ENCODE peak calls at places on chromosomes 16 and 17, in six cellular contexts. K is Panc1, R is heart right ventricle, M is neural progenitor cell, J is HCT116, W is psoas muscle. O is an unnamed sample.

GRCh38 chr17:51298508-51299371 is 38.4 kb downstream of the UTP18 start:
- DNase-seq in K (peak; percentile 18), R (no peak), M (peak; percentile 67), J (peak; percentile 51), W (no peak), O (peak; percentile 19)

GRCh38 chr17:44968225-44969143 is at the start of gene C1QL1:
- DNase-seq in K (no peak), R (peak; percentile 91), M (peak; percentile 98), J (peak; percentile 61), W (peak; percentile 95), O (peak; percentile 98)

GRCh38 chr16:23903001-23903414 is 67.2 kb downstream of the PRKCB start:
- DNase-seq in K (no peak), R (no peak), M (no peak), J (no peak), W (no peak), O (no peak)

GRCh38 chr16:70433456-70434103 is 5.3 kb downstream of the ST3GAL2 start:
- DNase-seq in K (no peak), R (peak; percentile 68), M (no peak), J (no peak), W (peak; percentile 66), O (peak; percentile 70)

GRCh38 chr17:50212121-50212843 is 10.9 kb upstream of the COL1A1 start:
- DNase-seq in K (no peak), R (no peak), M (no peak), J (no peak), W (no peak), O (no peak)

GRCh38 chr17:72432143-72432604 is 311.4 kb downstream of the SOX9 start:
- DNase-seq in K (no peak), R (no peak), M (no peak), J (no peak), W (no peak), O (peak; percentile 78)

GRCh38 chr17:15171433-15172047 is 93.6 kb downstream of the PMP22 start:
- DNase-seq in K (peak; percentile 22), R (peak; percentile 59), M (peak; percentile 79), J (peak; percentile 47), W (peak; percentile 72), O (peak; percentile 57)

GRCh38 chr17:72390675-72391501 is 270.1 kb downstream of the SOX9 start:
- DNase-seq in K (no peak), R (no peak), M (no peak), J (no peak), W (no peak), O (no peak)

GRCh38 chr16:81543571-81543970 is 99.0 kb downstream of the CMIP start:
- DNase-seq in K (no peak), R (no peak), M (no peak), J (no peak), W (no peak), O (no peak)

GRCh38 chr17:78839762-78840529 is 668 bp downstream of the USP36 start:
- DNase-seq in K (no peak), R (no peak), M (peak; percentile 52), J (no peak), W (peak; percentile 73), O (peak; percentile 28)

GRCh38 chr17:17603178-17603894 is 11.8 kb upstream of the PEMT start:
- DNase-seq in K (no peak), R (no peak), M (no peak), J (no peak), W (no peak), O (no peak)

GRCh38 chr17:16302856-16303255 is 50.4 kb downstream of the CENPV start:
- DNase-seq in K (no peak), R (no peak), M (no peak), J (no peak), W (no peak), O (no peak)

GRCh38 chr17:6137716-6138502 is 67.7 kb downstream of the WSCD1 start:
- DNase-seq in K (no peak), R (no peak), M (no peak), J (no peak), W (no peak), O (no peak)

GRCh38 chr17:16945513-16946201 is 26.3 kb downstream of the TNFRSF13B start:
- DNase-seq in K (no peak), R (no peak), M (peak; percentile 53), J (peak; percentile 7), W (peak; percentile 24), O (no peak)

GRCh38 chr16:87854053-87854906 is 15.0 kb downstream of the SLC7A5 start:
- DNase-seq in K (no peak), R (no peak), M (no peak), J (no peak), W (no peak), O (peak; percentile 55)

GRCh38 chr16:78665373-78665772 is 565.9 kb downstream of the WWOX start:
- DNase-seq in K (no peak), R (no peak), M (no peak), J (no peak), W (no peak), O (no peak)

GRCh38 chr16:48165961-48166578 is 10.3 kb upstream of the ABCC12 start:
- DNase-seq in K (no peak), R (no peak), M (no peak), J (no peak), W (no peak), O (peak; percentile 38)

GRCh38 chr17:18100616-18101015 is 7.9 kb upstream of the MYO15A start:
- DNase-seq in K (no peak), R (no peak), M (no peak), J (no peak), W (no peak), O (no peak)

GRCh38 chr17:79272666-79273219 is 198.1 kb downstream of the ENGASE start:
- DNase-seq in K (peak; percentile 8), R (no peak), M (no peak), J (peak; percentile 31), W (no peak), O (peak; percentile 37)

GRCh38 chr16:2388875-2389433 is 40.3 kb upstream of the CCNF start:
- DNase-seq in K (peak; percentile 28), R (no peak), M (no peak), J (no peak), W (no peak), O (no peak)

GRCh38 chr16:2385441-2385840 is 43.8 kb upstream of the CCNF start:
- DNase-seq in K (no peak), R (no peak), M (no peak), J (no peak), W (no peak), O (no peak)

GRCh38 chr16:2388139-2388874 is 40.9 kb upstream of the CCNF start:
- DNase-seq in K (no peak), R (no peak), M (no peak), J (no peak), W (no peak), O (no peak)

GRCh38 chr16:2386990-2387389 is 42.3 kb upstream of the CCNF start:
- DNase-seq in K (no peak), R (no peak), M (peak; percentile 17), J (peak; percentile 3), W (no peak), O (no peak)
- TF ChIP-seq CTCF in K (peak; percentile 54), R (no peak), M (peak; percentile 41), J (peak; percentile 41), W (no peak), O (peak; percentile 56)

GRCh38 chr17:13030459-13031305 is 12.9 kb upstream of the ELAC2 start:
- DNase-seq in K (no peak), R (peak; percentile 20), M (peak; percentile 63), J (no peak), W (no peak), O (peak; percentile 16)
- H3K4me3 ChIP-seq in K (no peak overlapping the region), R (no peak overlapping the region), M (no peak overlapping the region), J (no peak overlapping the region), W (no peak overlapping the region), O (no peak overlapping the region)

GRCh38 chr17:76681222-76682137 is 29.3 kb downstream of the MXRA7 start:
- DNase-seq in K (peak; percentile 45), R (peak; percentile 73), M (peak; percentile 87), J (peak; percentile 56), W (peak; percentile 74), O (peak; percentile 90)

GRCh38 chr17:76684756-76685155 is 26.0 kb downstream of the MXRA7 start:
- DNase-seq in K (no peak), R (no peak), M (no peak), J (no peak), W (no peak), O (no peak)

GRCh38 chr17:76683921-76684745 is 26.6 kb downstream of the MXRA7 start:
- DNase-seq in K (no peak), R (no peak), M (no peak), J (no peak), W (no peak), O (no peak)

GRCh38 chr17:76682306-76682705 is 28.5 kb downstream of the MXRA7 start:
- DNase-seq in K (no peak), R (peak; percentile 58), M (no peak), J (no peak), W (peak; percentile 68), O (no peak)

GRCh38 chr17:76683011-76683755 is 27.6 kb downstream of the MXRA7 start:
- DNase-seq in K (no peak), R (no peak), M (peak; percentile 64), J (no peak), W (no peak), O (peak; percentile 81)
- H3K4me1 ChIP-seq in K (peaks cover 16% of the 10 kb centered on the region), R (peaks cover 69% of the 10 kb centered on the region), M (peaks cover 20% of the 10 kb centered on the region), J (peaks cover 8% of the 10 kb centered on the region), W (peaks cover 15% of the 10 kb centered on the region), O (peaks cover 49% of the 10 kb centered on the region)

GRCh38 chr17:31540602-31541307 is 149.3 kb downstream of the RAB11FIP4 start:
- DNase-seq in K (no peak), R (no peak), M (no peak), J (no peak), W (no peak), O (no peak)

GRCh38 chr17:31544186-31544585 is 152.7 kb downstream of the RAB11FIP4 start:
- DNase-seq in K (no peak), R (no peak), M (no peak), J (no peak), W (no peak), O (no peak)

GRCh38 chr17:31538080-31538762 is 146.7 kb downstream of the RAB11FIP4 start:
- DNase-seq in K (no peak), R (no peak), M (no peak), J (no peak), W (no peak), O (no peak)

GRCh38 chr17:31537558-31537957 is 146.1 kb downstream of the RAB11FIP4 start:
- DNase-seq in K (no peak), R (no peak), M (no peak), J (no peak), W (no peak), O (no peak)

DNA sequence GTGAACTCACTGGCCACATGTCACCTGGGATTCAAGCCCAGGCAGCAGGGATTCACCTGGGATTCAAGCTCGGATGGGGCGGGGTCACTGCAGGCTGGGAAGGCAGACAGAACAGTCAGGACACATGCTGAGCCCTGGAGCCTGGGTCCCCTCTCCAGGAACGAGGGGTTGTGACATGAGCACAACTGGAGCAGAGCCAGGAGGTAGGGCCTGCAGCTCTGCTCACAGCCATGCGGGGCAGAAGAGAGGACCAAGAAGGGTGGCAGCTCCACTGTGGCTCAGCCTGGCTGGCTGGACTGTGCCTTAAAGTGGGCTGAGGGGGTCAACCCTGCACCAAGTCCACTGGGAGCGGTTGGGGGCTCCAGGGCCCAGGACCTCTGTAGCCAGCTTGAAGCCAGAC is 150.1 kb downstream of the RAB11FIP4 start:
- DNase-seq in K (no peak), R (no peak), M (no peak), J (no peak), W (no peak), O (peak; percentile 35)
- TF ChIP-seq CTCF in K (no peak), R (no peak), M (no peak), J (peak; percentile 49), W (no peak), O (no peak)